ENCODE peak calls at places on chromosomes 6 and 20, in nine cellular contexts. T, P, B, A, Q, M, E, N and V are unnamed samples.
A peak's percentile ranks its signal among the peaks of the same experiment; 100 is the strongest.

GRCh38 chr6:72784581-72784980 is 162.7 kb downstream of the KCNQ5 start:
- DNase-seq in T (no peak), P (peak; percentile 21), B (no peak), A (no peak), Q (no peak), M (peak; percentile 80), E (no peak), N (no peak), V (no peak)

GRCh38 chr6:4055420-4056041 is 23.4 kb downstream of the FAM217A start:
- DNase-seq in T (peak; percentile 54), P (peak; percentile 50), B (no peak), A (peak; percentile 30), Q (no peak), M (peak; percentile 77), E (peak; percentile 12), N (no peak), V (peak; percentile 48)

GRCh38 chr20:10236540-10237533 is 18.2 kb downstream of the SNAP25 start:
- DNase-seq in T (no peak), P (no peak), B (no peak), A (no peak), Q (no peak), M (no peak), E (no peak), N (no peak), V (no peak)

GRCh38 chr6:106444777-106445507 is 84.4 kb downstream of the CRYBG1 start:
- DNase-seq in T (peak; percentile 48), P (no peak), B (no peak), A (peak; percentile 22), Q (peak; percentile 76), M (peak; percentile 61), E (peak; percentile 47), N (no peak), V (no peak)

GRCh38 chr6:91106083-91106482 is 519.2 kb upstream of the MAP3K7 start:
- DNase-seq in T (no peak), P (no peak), B (no peak), A (no peak), Q (no peak), M (no peak), E (no peak), N (no peak), V (no peak)

GRCh38 chr20:44703183-44703925 is 11.8 kb upstream of the CCN5 start:
- DNase-seq in T (no peak), P (no peak), B (no peak), A (no peak), Q (no peak), M (no peak), E (no peak), N (no peak), V (no peak)

GRCh38 chr20:1489328-1489727 is 1.9 kb downstream of the SIRPB2 start:
- DNase-seq in T (no peak), P (no peak), B (no peak), A (no peak), Q (no peak), M (no peak), E (no peak), N (no peak), V (no peak)

GRCh38 chr20:25601659-25602058 is 16.3 kb upstream of the NINL start:
- DNase-seq in T (no peak), P (no peak), B (no peak), A (no peak), Q (no peak), M (no peak), E (no peak), N (no peak), V (no peak)

GRCh38 chr20:53343433-53343832 is 250.2 kb downstream of the ZNF217 start:
- DNase-seq in T (no peak), P (no peak), B (no peak), A (no peak), Q (no peak), M (no peak), E (no peak), N (no peak), V (no peak)

GRCh38 chr6:5813625-5814027 is 193.1 kb downstream of the NRN1 start:
- DNase-seq in T (no peak), P (no peak), B (no peak), A (no peak), Q (no peak), M (no peak), E (no peak), N (no peak), V (no peak)

GRCh38 chr6:104956663-104957294 is at the start of gene LIN28B:
- DNase-seq in T (no peak), P (no peak), B (no peak), A (no peak), Q (peak; percentile 59), M (no peak), E (no peak), N (no peak), V (no peak)

GRCh38 chr6:104954091-104954797 is 2.7 kb upstream of the LIN28B start:
- DNase-seq in T (no peak), P (no peak), B (no peak), A (no peak), Q (peak; percentile 49), M (no peak), E (no peak), N (no peak), V (no peak)

GRCh38 chr6:104955491-104955890 is 1.4 kb upstream of the LIN28B start:
- DNase-seq in T (no peak), P (no peak), B (no peak), A (no peak), Q (peak; percentile 73), M (no peak), E (no peak), N (no peak), V (no peak)

GRCh38 chr6:104957301-104958177 is 632 bp downstream of the LIN28B start:
- DNase-seq in T (no peak), P (no peak), B (no peak), A (no peak), Q (peak; percentile 91), M (no peak), E (no peak), N (peak; percentile 72), V (no peak)

DNA sequence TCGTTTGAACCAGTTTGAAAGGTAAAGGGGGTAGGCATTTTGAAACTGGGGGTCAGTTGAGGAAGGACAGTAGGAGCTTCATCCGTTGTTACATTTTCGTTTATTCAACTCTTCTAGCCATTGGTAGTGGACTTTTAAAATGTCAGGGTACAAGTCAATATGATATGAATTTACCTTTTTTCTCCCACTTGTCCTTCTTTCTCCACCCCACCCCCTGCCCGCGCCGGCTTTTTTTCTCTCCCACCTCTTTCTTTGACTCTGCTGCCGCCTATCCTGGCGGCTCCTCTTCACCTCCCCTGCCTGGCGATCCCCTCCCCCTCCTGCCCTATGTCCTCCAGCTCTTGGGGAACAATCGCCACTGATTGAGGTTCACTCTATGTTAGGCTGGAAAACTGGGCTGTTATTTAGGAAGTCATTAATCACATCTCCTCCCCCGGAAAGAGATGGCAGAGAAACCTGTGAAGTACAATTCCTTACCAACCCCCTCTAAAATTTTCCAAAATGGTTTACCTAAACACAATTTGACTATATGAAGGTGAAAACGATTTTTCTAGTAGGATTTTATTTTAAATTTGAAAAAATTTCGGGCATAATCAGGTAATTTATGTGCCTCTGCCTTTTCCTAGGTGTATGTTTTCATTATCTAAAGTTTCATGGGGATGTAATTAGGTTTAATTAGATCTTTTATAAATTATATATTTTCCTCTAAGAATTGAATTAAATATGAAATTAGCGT is 812 bp upstream of the LIN28B start:
- DNase-seq in T (no peak), P (no peak), B (no peak), A (no peak), Q (peak; percentile 93), M (no peak), E (no peak), N (peak; percentile 79), V (no peak)
- H3K4me3 ChIP-seq in T (no peak overlapping the region), P (no peak overlapping the region), B (no peak overlapping the region), A (no peak overlapping the region), Q (peak overlapping the region; percentile 65), M (no peak overlapping the region), E (no peak overlapping the region), N (peak overlapping the region; percentile 38), V (no peak overlapping the region)

DNA sequence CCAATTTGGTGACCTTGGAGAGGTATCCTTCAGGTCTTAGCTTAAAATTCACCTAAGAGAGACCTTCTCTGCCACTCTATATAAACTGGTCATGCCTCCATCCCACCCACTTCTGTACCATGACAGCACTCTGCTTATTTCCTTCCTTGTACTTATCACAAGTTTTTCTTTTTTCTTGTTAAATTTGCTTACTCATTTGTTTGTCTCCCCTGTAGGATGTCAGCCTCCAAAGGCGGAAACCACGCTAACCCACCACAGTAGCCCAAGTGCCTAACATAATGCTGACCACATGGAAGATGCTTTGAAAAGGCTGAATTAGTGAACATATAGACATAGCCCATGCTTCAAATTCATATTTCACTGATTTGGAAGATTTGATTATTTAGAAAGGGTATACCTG is 5.4 kb downstream of the BMP6 start:
- DNase-seq in T (no peak), P (no peak), B (no peak), A (no peak), Q (no peak), M (no peak), E (no peak), N (no peak), V (no peak)
- H3K4me3 ChIP-seq in T (no peak overlapping the region), P (no peak overlapping the region), B (no peak overlapping the region), A (no peak overlapping the region), Q (no peak overlapping the region), M (no peak overlapping the region), E (no peak overlapping the region), N (no peak overlapping the region), V (no peak overlapping the region)

GRCh38 chr6:41731561-41732086 is 3.8 kb downstream of the TFEB start:
- DNase-seq in T (no peak), P (no peak), B (no peak), A (no peak), Q (no peak), M (no peak), E (no peak), N (no peak), V (no peak)
- H3K4me3 ChIP-seq in T (no peak overlapping the region), P (no peak overlapping the region), B (no peak overlapping the region), A (no peak overlapping the region), Q (no peak overlapping the region), M (no peak overlapping the region), E (peak overlapping the region; percentile 96), N (no peak overlapping the region), V (no peak overlapping the region)

GRCh38 chr6:122401104-122401503 is 1.7 kb downstream of the HSF2 start:
- DNase-seq in T (no peak), P (no peak), B (no peak), A (no peak), Q (no peak), M (no peak), E (no peak), N (no peak), V (no peak)

GRCh38 chr6:122400467-122401089 is 1.1 kb downstream of the HSF2 start:
- DNase-seq in T (no peak), P (no peak), B (no peak), A (no peak), Q (no peak), M (no peak), E (no peak), N (no peak), V (no peak)

GRCh38 chr6:122399348-122400120 is at the start of gene HSF2:
- DNase-seq in T (peak; percentile 94), P (no peak), B (peak; percentile 96), A (peak; percentile 96), Q (peak; percentile 98), M (peak; percentile 99), E (peak; percentile 96), N (peak; percentile 85), V (peak; percentile 97)

GRCh38 chr6:122400121-122400450 is 634 bp downstream of the HSF2 start:
- DNase-seq in T (no peak), P (no peak), B (no peak), A (peak; percentile 24), Q (no peak), M (peak; percentile 19), E (no peak), N (no peak), V (no peak)

DNA sequence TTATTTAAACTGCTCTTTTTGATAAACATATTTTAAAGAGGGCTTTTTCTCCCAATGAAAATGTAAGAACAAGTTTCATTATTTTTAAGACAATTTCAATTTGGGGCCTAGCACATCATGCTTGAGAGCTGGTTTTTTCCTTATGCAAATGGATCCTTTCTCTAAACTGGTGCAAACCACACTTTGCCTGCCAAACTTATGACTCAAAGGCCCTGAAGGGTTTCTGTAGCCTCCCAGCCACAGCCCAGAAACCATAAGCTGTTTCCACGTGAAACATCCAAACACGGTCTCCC is 451 bp upstream of the HSF2 start:
- DNase-seq in T (no peak), P (peak; percentile 92), B (no peak), A (no peak), Q (no peak), M (no peak), E (no peak), N (no peak), V (no peak)
- H3K4me3 ChIP-seq in T (peak overlapping the region; percentile 11), P (peak overlapping the region; percentile 33), B (peak overlapping the region; percentile 21), A (peak overlapping the region; percentile 99), Q (no peak overlapping the region), M (no peak overlapping the region), E (peak overlapping the region; percentile 89), N (no peak overlapping the region), V (peak overlapping the region; percentile 27)